ENCODE peak calls at places on chromosomes 11 and 22, in seven cellular contexts. B is esophagus squamous epithelium, F is HCT116, O is body of pancreas, N is suprapubic skin, W is prostate gland, A is vagina. Q is an unnamed sample.

GRCh38 chr11:12167098-12167999 is 57.0 kb downstream of the MICAL2 start:
- DNase-seq in B (no peak), O (no peak), N (no peak), W (no peak), F (peak; percentile 95), A (no peak), Q (no peak)

GRCh38 chr11:117039270-117039669 is 59.0 kb downstream of the SIK3 start:
- DNase-seq in F (no peak), W (no peak), O (no peak), N (no peak), A (no peak), B (no peak), Q (no peak)

GRCh38 chr11:96055706-96056387 is 131.9 kb upstream of the MTMR2 start:
- DNase-seq in O (no peak), A (no peak), B (no peak), W (no peak), N (no peak), F (no peak), Q (no peak)

GRCh38 chr11:86812981-86813380 is 12.6 kb downstream of the PRSS23 start:
- DNase-seq in B (no peak), F (no peak), W (no peak), N (no peak), A (no peak), O (no peak), Q (no peak)

GRCh38 chr11:111429066-111429506 is 50.0 kb upstream of the POU2AF1 start:
- DNase-seq in A (no peak), W (no peak), N (peak; percentile 82), O (peak; percentile 76), F (peak; percentile 39), B (no peak), Q (peak; percentile 76)

GRCh38 chr22:22917377-22917776 is 29.8 kb downstream of the IGLL5 start:
- DNase-seq in O (no peak), W (no peak), A (no peak), B (no peak), F (no peak), N (no peak), Q (no peak)

GRCh38 chr11:106011481-106011880 is 10.6 kb downstream of the MSANTD4 start:
- DNase-seq in A (no peak), N (no peak), B (no peak), W (no peak), F (no peak), O (no peak), Q (no peak)

GRCh38 chr11:2799881-2800654 is 85.5 kb downstream of the CDKN1C start:
- DNase-seq in B (no peak), O (peak; percentile 1), N (peak; percentile 56), F (no peak), W (no peak), A (no peak), Q (no peak)

GRCh38 chr11:48037709-48038468 is 57.5 kb downstream of the PTPRJ start:
- DNase-seq in W (no peak), O (no peak), A (no peak), F (no peak), B (no peak), N (no peak), Q (no peak)

GRCh38 chr11:116773203-116774112 is 671 bp upstream of the BUD13 start:
- DNase-seq in F (no peak), W (no peak), A (no peak), N (peak; percentile 83), O (no peak), B (peak; percentile 56), Q (no peak)

GRCh38 chr22:19394274-19395050 is 37.1 kb downstream of the HIRA start:
- DNase-seq in A (no peak), O (no peak), W (no peak), N (no peak), F (no peak), B (no peak), Q (no peak)

GRCh38 chr11:102073253-102073652 is 26.0 kb downstream of the CFAP300 start:
- DNase-seq in A (no peak), F (no peak), N (no peak), B (no peak), W (no peak), O (no peak), Q (no peak)

GRCh38 chr22:43720718-43721117 is 91.4 kb downstream of the EFCAB6 start:
- DNase-seq in W (no peak), A (no peak), F (no peak), B (no peak), O (no peak), N (no peak), Q (no peak)

GRCh38 chr22:31800065-31800464 is 46.2 kb downstream of the DEPDC5 start:
- DNase-seq in A (no peak), B (no peak), N (no peak), O (no peak), F (peak; percentile 39), W (no peak), Q (no peak)

GRCh38 chr11:119624102-119624615 is 104.8 kb downstream of the NECTIN1 start:
- DNase-seq in F (no peak), N (no peak), W (no peak), O (no peak), B (no peak), A (no peak), Q (no peak)

GRCh38 chr11:85170184-85170583 is 457.0 kb downstream of the DLG2 start:
- DNase-seq in B (no peak), O (no peak), F (peak; percentile 53), W (no peak), A (no peak), N (no peak), Q (no peak)

GRCh38 chr11:111909378-111909777 is 2.2 kb downstream of the CRYAB start:
- DNase-seq in B (no peak), A (no peak), O (no peak), W (no peak), N (no peak), F (no peak), Q (no peak)

GRCh38 chr11:59142530-59143507 is at the start of gene FAM111A:
- DNase-seq in W (peak; percentile 90), A (no peak), N (peak; percentile 94), B (peak; percentile 36), F (peak; percentile 83), O (peak; percentile 92), Q (peak; percentile 98)

GRCh38 chr22:19808873-19809478 is 45.7 kb downstream of the GNB1L start:
- DNase-seq in F (no peak), N (no peak), B (no peak), W (no peak), A (no peak), O (no peak), Q (no peak)

GRCh38 chr11:2196970-2197770 is 25.6 kb upstream of the TH start:
- DNase-seq in F (peak; percentile 54), W (peak; percentile 77), N (no peak), A (no peak), B (no peak), O (peak; percentile 82), Q (peak; percentile 71)

GRCh38 chr11:47941907-47942558 is 38.3 kb upstream of the PTPRJ start:
- DNase-seq in W (no peak), F (no peak), A (no peak), O (peak; percentile 31), N (no peak), B (no peak), Q (no peak)

GRCh38 chr11:1701041-1701807 is 4.2 kb downstream of the KRTAP5-6 start:
- DNase-seq in B (no peak), N (no peak), A (peak; percentile 42), O (no peak), W (no peak), F (no peak), Q (no peak)

GRCh38 chr22:27876684-27877083 is 42.4 kb downstream of the PITPNB start:
- DNase-seq in O (no peak), N (no peak), A (no peak), B (no peak), W (no peak), F (no peak), Q (no peak)

GRCh38 chr22:48923165-48923875 is 904.4 kb downstream of the BRD1 start:
- DNase-seq in A (peak; percentile 62), O (no peak), W (no peak), F (no peak), B (no peak), N (peak; percentile 28), Q (no peak)

DNA sequence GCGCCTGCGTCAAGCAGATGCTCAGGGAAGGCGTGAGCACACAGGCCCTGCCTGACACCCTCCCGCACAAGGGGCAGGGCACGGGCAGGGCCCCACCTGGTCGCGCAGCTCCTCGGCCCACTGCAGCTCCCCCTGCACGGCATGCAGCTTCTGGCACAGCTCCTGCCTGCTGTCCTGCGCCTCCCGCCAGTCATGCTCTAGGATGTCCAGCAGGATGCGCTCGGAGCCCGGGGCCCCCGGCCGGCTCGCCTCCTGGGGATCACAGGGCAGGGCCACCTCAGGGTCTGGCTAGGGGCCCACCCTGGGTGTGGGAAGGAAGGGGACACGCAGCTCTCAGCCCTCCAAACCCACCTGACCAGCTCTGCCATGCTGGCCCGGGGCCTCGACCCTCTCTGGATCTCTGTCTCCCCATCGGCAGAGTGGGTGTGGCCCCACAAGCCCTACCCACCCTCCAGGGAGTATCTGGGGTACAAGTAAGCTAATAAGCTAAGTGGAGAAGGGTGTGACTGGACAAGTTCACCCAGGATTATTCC is 10.7 kb downstream of the CARD10 start:
- DNase-seq in A (no peak), W (no peak), O (no peak), F (no peak), B (no peak), N (no peak), Q (no peak)
- TF ChIP-seq CTCF in A (no peak), W (no peak), O (no peak), F (no peak), B (no peak), N (no peak), Q (no peak)

GRCh38 chr11:64870176-64870892 is 8.1 kb downstream of the EHD1 start:
- DNase-seq in N (no peak), W (no peak), O (peak; percentile 52), F (no peak), B (no peak), A (no peak), Q (no peak)
- TF ChIP-seq POLR2A in N (no peak), W (no peak), O (no peak), F (no peak), B (no peak), A (no peak), Q (no peak)

GRCh38 chr11:62221498-62221897 is 13.0 kb downstream of the SCGB2A1 start:
- DNase-seq in A (no peak), W (no peak), B (no peak), N (no peak), O (no peak), F (no peak), Q (no peak)

GRCh38 chr11:62223095-62223494 is 14.6 kb downstream of the SCGB2A1 start:
- DNase-seq in B (no peak), F (no peak), N (no peak), A (no peak), O (no peak), W (no peak), Q (no peak)

GRCh38 chr11:62217191-62217748 is 8.8 kb downstream of the SCGB2A1 start:
- DNase-seq in B (no peak), W (no peak), A (no peak), N (no peak), O (no peak), F (no peak), Q (no peak)
- TF ChIP-seq CTCF in B (peak; percentile 8), W (no peak), A (peak; percentile 5), N (no peak), O (no peak), F (peak; percentile 53), Q (no peak)

DNA sequence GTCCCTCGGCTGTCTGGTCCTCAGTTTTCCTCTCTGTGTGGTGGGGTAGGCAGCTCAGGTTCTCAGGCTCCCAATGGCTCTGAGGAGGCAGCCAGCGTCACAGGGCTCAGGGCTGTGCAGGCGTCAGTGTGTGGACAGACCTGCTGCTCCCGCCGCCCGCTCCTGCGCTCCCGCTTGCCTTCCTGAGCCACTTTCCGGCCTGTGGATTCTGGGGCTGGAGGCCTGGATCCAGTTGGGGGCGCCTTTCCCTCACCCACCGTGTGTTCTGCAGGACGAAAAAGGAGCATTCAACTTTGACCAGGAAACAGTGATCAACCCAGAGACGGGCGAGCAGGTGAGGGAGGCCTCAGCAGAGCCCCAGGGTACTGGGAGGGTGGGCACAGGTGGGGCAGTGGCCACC is 14.7 kb downstream of the DPP3 start:
- DNase-seq in N (no peak), B (no peak), A (no peak), F (no peak), O (no peak), W (no peak), Q (no peak)
- TF ChIP-seq POLR2A in N (no peak), B (no peak), A (no peak), F (no peak), O (no peak), W (no peak), Q (no peak)

Q was measured in lower leg skin.